ENCODE peak calls at places on chromosome X, in nine cellular contexts. C is body of pancreas; P is stimulated activated CD4-positive, alpha-beta T cell treated with anti-CD3 and anti-CD28 coated beads, Interleukin-12 subunit alpha, Interleukin-12 subunit beta, amount 100 ng/mL, for 48 hours; A is PC-3; D is ELR; Q is AG04449; T is progenitor cell of endocrine pancreas; V is A673; R is stimulated activated CD8-positive, alpha-beta memory T cell treated with anti-CD3 and anti-CD28 coated beads, Interleukin-4, amount 100 ng/mL, for 4 hours. W is an unnamed sample.

GRCh38 chrX:97984641-97985040 is 1100.9 kb downstream of the RPA4 start:
- DNase-seq in C (no peak), P (no peak), A (peak), D (no peak), Q (no peak), T (no peak), V (no peak), R (no peak), W (no peak)

GRCh38 chrX:131741103-131741581 is 197.3 kb downstream of the OR13H1 start:
- DNase-seq in C (peak), P (no peak), A (no peak), D (no peak), Q (no peak), T (no peak), V (no peak), R (peak), W (peak)

GRCh38 chrX:70592091-70592490 is 147.5 kb downstream of the DLG3 start:
- DNase-seq in C (no peak), P (peak), A (peak), D (peak), Q (peak), T (no peak), V (peak), R (no peak), W (peak)

GRCh38 chrX:7316887-7317286 is 168.9 kb upstream of the PUDP start:
- DNase-seq in C (no peak), P (no peak), A (no peak), D (no peak), Q (peak), T (no peak), V (no peak), R (no peak), W (peak)

GRCh38 chrX:154030715-154031305 is 11.1 kb upstream of the IRAK1 start:
- DNase-seq in C (no peak), P (no peak), A (no peak), D (no peak), Q (no peak), T (no peak), V (no peak), R (no peak), W (no peak)

GRCh38 chrX:103608305-103608963 is 671 bp downstream of the TCEAL3 start:
- DNase-seq in C (peak), P (no peak), A (peak), D (peak), Q (no peak), T (no peak), V (no peak), R (no peak), W (no peak)

GRCh38 chrX:153874366-153875125 is 11.4 kb downstream of the L1CAM start:
- DNase-seq in C (no peak), P (no peak), A (no peak), D (peak), Q (no peak), T (no peak), V (no peak), R (no peak), W (no peak)

GRCh38 chrX:148874621-148875020 is 374.2 kb downstream of the AFF2 start:
- DNase-seq in C (no peak), P (no peak), A (no peak), D (peak), Q (no peak), T (no peak), V (no peak), R (no peak), W (peak)

GRCh38 chrX:116272328-116272727 is 101.8 kb downstream of the AGTR2 start:
- DNase-seq in C (no peak), P (no peak), A (peak), D (peak), Q (peak), T (no peak), V (peak), R (no peak), W (peak)

GRCh38 chrX:126238220-126238619 is 72.1 kb upstream of the DCAF12L2 start:
- DNase-seq in C (no peak), P (no peak), A (no peak), D (no peak), Q (no peak), T (no peak), V (no peak), R (no peak), W (no peak)

GRCh38 chrX:100654256-100654655 is 10.3 kb downstream of the SRPX2 start:
- DNase-seq in C (no peak), P (no peak), A (peak), D (peak), Q (no peak), T (no peak), V (peak), R (no peak), W (no peak)

GRCh38 chrX:51336584-51336983 is 4.0 kb downstream of the NUDT10 start:
- DNase-seq in C (peak), P (no peak), A (peak), D (peak), Q (no peak), T (no peak), V (peak), R (no peak), W (peak)

GRCh38 chrX:4322916-4323315 is 609.5 kb upstream of the PRKX start:
- DNase-seq in C (no peak), P (no peak), A (peak), D (no peak), Q (no peak), T (no peak), V (no peak), R (no peak), W (no peak)

GRCh38 chrX:6184900-6185515 is 43.7 kb downstream of the NLGN4X start:
- DNase-seq in C (peak), P (no peak), A (no peak), D (no peak), Q (no peak), T (no peak), V (peak), R (no peak), W (no peak)

GRCh38 chrX:131588995-131589394 is 45.1 kb downstream of the OR13H1 start:
- DNase-seq in C (peak), P (no peak), A (no peak), D (no peak), Q (no peak), T (no peak), V (no peak), R (no peak), W (no peak)